ENCODE peak calls at places on chromosomes 4 and X, in five cellular contexts. M, P, U, R and Z are unnamed samples.

GRCh38 chr4:88018471-88018870 is 11.0 kb downstream of the PKD2 start:
- DNase-seq in R (no peak), U (no peak), M (no peak), P (no peak), Z (no peak)

GRCh38 chr4:10590896-10591295 is 93.7 kb downstream of the CLNK start:
- DNase-seq in P (no peak), M (no peak), U (no peak), R (no peak), Z (no peak)

GRCh38 chrX:1035206-1035605 is 177.2 kb downstream of the CRLF2 start:
- DNase-seq in M (no peak), U (no peak), P (no peak), R (no peak), Z (no peak)

GRCh38 chrX:46693149-46693548 is 65.8 kb downstream of the SLC9A7 start:
- DNase-seq in P (no peak), M (no peak), U (no peak), R (peak), Z (no peak)

GRCh38 chr4:113142351-113142750 is 92.9 kb downstream of the ANK2 start:
- DNase-seq in M (no peak), R (no peak), P (no peak), U (no peak), Z (no peak)

GRCh38 chr4:25441519-25442117 is 64.6 kb downstream of the ANAPC4 start:
- DNase-seq in U (peak), P (peak), M (peak), R (no peak), Z (peak)

GRCh38 chrX:154132366-154132765 is 11.7 kb upstream of the OPN1LW start:
- DNase-seq in U (no peak), P (no peak), M (no peak), R (no peak), Z (no peak)

GRCh38 chr4:89129080-89129640 is 17.8 kb downstream of the TIGD2 start:
- DNase-seq in U (no peak), M (no peak), R (no peak), P (peak), Z (no peak)

GRCh38 chrX:85506871-85507270 is 127.4 kb upstream of the POF1B start:
- DNase-seq in M (no peak), U (no peak), R (no peak), P (no peak), Z (no peak)

GRCh38 chr4:132958457-132959263 is 190.4 kb upstream of the PCDH10 start:
- DNase-seq in R (no peak), M (no peak), P (no peak), U (no peak), Z (no peak)

GRCh38 chrX:115560978-115561604 is at the start of gene PLS3:
- DNase-seq in P (peak), R (no peak), M (peak), U (peak), Z (peak)

GRCh38 chrX:110853610-110854009 is 58.0 kb upstream of the CHRDL1 start:
- DNase-seq in P (no peak), U (no peak), M (no peak), R (no peak), Z (peak)

GRCh38 chrX:10111364-10112148 is 45.2 kb upstream of the CLCN4 start:
- DNase-seq in M (no peak), P (peak), U (no peak), R (peak), Z (no peak)

GRCh38 chrX:140040397-140040796 is 75.1 kb upstream of the CXorf66 start:
- DNase-seq in U (no peak), R (no peak), M (no peak), P (no peak), Z (no peak)

GRCh38 chr4:181301735-181302380 is 941.3 kb upstream of the TENM3 start:
- DNase-seq in R (no peak), U (peak), M (no peak), P (peak), Z (peak)

GRCh38 chr4:72432282-72432681 is 136.7 kb downstream of the ADAMTS3 start:
- DNase-seq in P (no peak), M (no peak), U (no peak), R (no peak), Z (no peak)

GRCh38 chrX:152810403-152810802 is 20.2 kb downstream of the CETN2 start:
- DNase-seq in M (no peak), R (no peak), U (no peak), P (no peak), Z (no peak)

GRCh38 chr4:34105311-34105710 is 2139.0 kb downstream of the ARAP2 start:
- DNase-seq in M (no peak), U (no peak), R (no peak), P (no peak), Z (no peak)

GRCh38 chr4:185137233-185137925 is 5.7 kb upstream of the SLC25A4 start:
- DNase-seq in R (no peak), M (no peak), U (no peak), P (no peak), Z (no peak)

GRCh38 chr4:5371415-5372190 is 320.3 kb downstream of the STK32B start:
- DNase-seq in M (no peak), R (no peak), P (no peak), U (no peak), Z (no peak)

GRCh38 chr4:26074672-26075071 is 160.7 kb downstream of the SMIM20 start:
- DNase-seq in M (no peak), U (no peak), P (no peak), R (peak), Z (no peak)

GRCh38 chr4:71231073-71231752 is 107.6 kb upstream of the SLC4A4 start:
- DNase-seq in P (no peak), U (no peak), M (no peak), R (no peak), Z (no peak)

GRCh38 chrX:72272868-72273267 is 4.2 kb downstream of the RPS4X start:
- DNase-seq in P (no peak), M (no peak), U (no peak), R (no peak), Z (no peak)

GRCh38 chr4:184263910-184264732 is 46.4 kb upstream of the ENPP6 start:
- DNase-seq in U (peak), M (peak), P (peak), R (no peak), Z (peak)

GRCh38 chr4:29326816-29327215 is 1393.4 kb upstream of the PCDH7 start:
- DNase-seq in P (no peak), U (no peak), M (no peak), R (no peak), Z (no peak)

GRCh38 chr4:80253510-80253909 is 13.0 kb upstream of the FGF5 start:
- DNase-seq in R (no peak), P (no peak), M (no peak), U (no peak), Z (no peak)

GRCh38 chr4:39446483-39446841 is 12.3 kb downstream of the RPL9 start:
- DNase-seq in U (no peak), M (no peak), P (no peak), R (no peak), Z (no peak)

GRCh38 chrX:109077788-109078187 is 341.4 kb upstream of the IRS4 start:
- DNase-seq in P (no peak), R (no peak), U (no peak), M (no peak), Z (no peak)

GRCh38 chr4:132266374-132266773 is 882.7 kb upstream of the PCDH10 start:
- DNase-seq in R (no peak), M (no peak), U (no peak), P (no peak), Z (no peak)

GRCh38 chr4:153530996-153531375 is 64.8 kb downstream of the TMEM131L start:
- DNase-seq in U (no peak), M (no peak), P (no peak), R (no peak), Z (no peak)

GRCh38 chr4:1201851-1202525 is 29.6 kb upstream of the SPON2 start:
- DNase-seq in U (no peak), P (no peak), M (no peak), R (peak), Z (no peak)

GRCh38 chr4:147307896-147308680 is 172.8 kb upstream of the EDNRA start:
- DNase-seq in P (no peak), U (no peak), R (no peak), M (no peak), Z (no peak)

GRCh38 chrX:133265331-133265730 is 47.2 kb upstream of the TFDP3 start:
- DNase-seq in P (peak), U (peak), M (peak), R (no peak), Z (no peak)

GRCh38 chr4:20395160-20395773 is 143.6 kb downstream of the SLIT2 start:
- DNase-seq in U (peak), R (no peak), M (peak), P (peak), Z (peak)

GRCh38 chrX:11580789-11581188 is 84.9 kb downstream of the ARHGAP6 start:
- DNase-seq in M (no peak), R (no peak), P (no peak), U (no peak), Z (no peak)

GRCh38 chrX:31314921-31315320 is 243.1 kb upstream of the FTHL17 start:
- DNase-seq in M (no peak), U (no peak), R (no peak), P (no peak), Z (no peak)
- TF ChIP-seq SUZ12 in M (no peak), U (no peak), R (no peak), P (no peak), Z (no peak)

GRCh38 chr4:41678951-41679350 is 69.6 kb downstream of the PHOX2B start:
- DNase-seq in R (no peak), P (no peak), U (no peak), M (no peak), Z (no peak)
- TF ChIP-seq SUZ12 in R (no peak), P (no peak), U (no peak), M (no peak), Z (no peak)

GRCh38 chr4:67483868-67484602 is 61.3 kb downstream of the CENPC start:
- DNase-seq in P (no peak), R (no peak), M (no peak), U (no peak), Z (no peak)
- TF ChIP-seq SUZ12 in P (no peak), R (no peak), M (no peak), U (no peak), Z (no peak)

GRCh38 chr4:73816814-73817213 is 19.7 kb upstream of the CXCL6 start:
- DNase-seq in P (no peak), R (no peak), U (no peak), M (no peak), Z (no peak)

GRCh38 chr4:73811841-73812240 is 24.6 kb upstream of the CXCL6 start:
- DNase-seq in M (no peak), P (no peak), U (no peak), R (no peak), Z (no peak)

GRCh38 chr4:73817341-73817740 is 19.1 kb upstream of the CXCL6 start:
- DNase-seq in U (no peak), R (no peak), P (no peak), M (no peak), Z (no peak)

GRCh38 chr4:73814679-73815078 is 21.8 kb upstream of the CXCL6 start:
- DNase-seq in R (no peak), U (no peak), P (no peak), M (no peak), Z (no peak)

DNA sequence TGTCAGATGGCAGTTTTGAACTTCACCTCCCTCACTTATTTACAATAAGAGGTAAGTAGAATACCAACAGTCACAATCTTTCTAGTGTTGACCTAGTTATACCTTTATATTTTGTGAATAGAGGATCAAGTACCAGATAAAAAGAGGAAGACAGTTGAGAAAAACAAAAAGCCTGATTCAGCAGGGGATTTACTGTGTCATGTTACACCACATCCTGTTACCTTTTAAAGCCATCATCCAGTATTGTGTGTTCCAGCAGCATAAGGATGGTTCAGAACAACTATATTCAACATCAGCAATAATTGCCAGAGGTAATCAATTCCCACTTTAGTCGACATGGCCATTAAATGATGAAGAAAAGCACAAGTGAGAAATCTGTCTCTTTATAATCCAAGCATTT is 21.3 kb upstream of the CXCL6 start:
- DNase-seq in P (no peak), U (no peak), R (no peak), M (no peak), Z (no peak)
- TF ChIP-seq SUZ12 in P (no peak), U (no peak), R (no peak), M (no peak), Z (no peak)